ENCODE peak calls at places on chromosomes 4 and X, in eight cellular contexts. C, K, A, D, S, L, I and T are unnamed samples.

GRCh38 chrX:119870626-119871131 is 854 bp downstream of the RNF113A start:
- DNase-seq in D (no peak), A (peak), L (no peak), K (peak), I (peak), C (no peak), S (no peak), T (peak)

GRCh38 chr4:92334716-92335350 is 31.1 kb downstream of the GRID2 start:
- DNase-seq in L (no peak), I (no peak), C (no peak), S (peak), D (no peak), A (no peak), K (no peak), T (no peak)

GRCh38 chr4:155638195-155638960 is 28.3 kb upstream of the GUCY1A1 start:
- DNase-seq in K (no peak), L (no peak), S (no peak), I (no peak), A (no peak), D (no peak), C (no peak), T (no peak)

GRCh38 chrX:8971116-8971515 is 62.8 kb downstream of the FAM9B start:
- DNase-seq in C (no peak), I (peak), K (peak), S (no peak), A (no peak), L (no peak), D (peak), T (no peak)

GRCh38 chrX:155027509-155028066 is 944 bp downstream of the FUNDC2 start:
- DNase-seq in I (peak), C (no peak), L (no peak), K (peak), A (no peak), S (no peak), D (no peak), T (no peak)

GRCh38 chr4:73836373-73837269 is at the start of gene CXCL6:
- DNase-seq in D (no peak), S (peak), C (no peak), L (no peak), K (peak), I (peak), A (no peak), T (peak)

GRCh38 chrX:9921407-9921806 is 45.8 kb upstream of the CLDN34 start:
- DNase-seq in L (no peak), D (no peak), K (no peak), C (no peak), A (no peak), S (no peak), I (no peak), T (no peak)

GRCh38 chr4:153497988-153498967 is 32.1 kb downstream of the TMEM131L start:
- DNase-seq in I (peak), L (no peak), D (no peak), K (peak), C (no peak), A (no peak), S (no peak), T (no peak)

GRCh38 chrX:14029039-14029424 is 660 bp downstream of the GEMIN8 start:
- DNase-seq in D (no peak), K (no peak), A (no peak), I (no peak), C (no peak), L (no peak), S (no peak), T (peak)

GRCh38 chr4:155582971-155583437 is 83.6 kb upstream of the GUCY1A1 start:
- DNase-seq in K (no peak), I (peak), A (no peak), C (no peak), L (no peak), S (no peak), D (no peak), T (no peak)

GRCh38 chrX:150575415-150575814 is 7.0 kb downstream of the MTM1 start:
- DNase-seq in K (no peak), A (peak), C (no peak), S (no peak), L (peak), D (no peak), I (peak), T (no peak)

GRCh38 chr4:84498203-84499026 is 677 bp downstream of the NKX6-1 start:
- DNase-seq in A (no peak), D (no peak), I (peak), L (no peak), S (peak), K (peak), C (no peak), T (peak)

GRCh38 chr4:76486588-76487276 is 51.7 kb downstream of the SHROOM3 start:
- DNase-seq in I (no peak), L (no peak), S (no peak), K (no peak), A (no peak), D (no peak), C (no peak), T (no peak)

GRCh38 chrX:71118985-71119535 is 664 bp downstream of the MED12 start:
- DNase-seq in K (no peak), C (no peak), D (no peak), L (no peak), S (no peak), A (no peak), I (peak), T (no peak)

GRCh38 chr4:98987720-98988119 is 7.8 kb upstream of the METAP1 start:
- DNase-seq in D (no peak), C (no peak), I (no peak), L (no peak), S (no peak), K (no peak), A (no peak), T (no peak)

GRCh38 chr4:41369680-41370079 is 113.0 kb downstream of the UCHL1 start:
- DNase-seq in S (peak), I (no peak), K (no peak), D (no peak), C (peak), A (no peak), L (no peak), T (no peak)

GRCh38 chr4:38654273-38654672 is 9.7 kb upstream of the KLF3 start:
- DNase-seq in D (no peak), S (no peak), I (no peak), A (no peak), C (no peak), K (no peak), L (no peak), T (no peak)

GRCh38 chr4:177229331-177229730 is 80.3 kb upstream of the NEIL3 start:
- DNase-seq in D (no peak), C (no peak), L (no peak), I (peak), A (no peak), K (peak), S (no peak), T (no peak)